ENCODE peak calls at places on chromosome 14, in four cellular contexts. J is effector memory CD4-positive, alpha-beta T cell; W is small intestine; L is fibroblast of lung. I is an unnamed sample. For H3K9me3, the result is how much of the 10 kb centered on the place peaks cover.

GRCh38 chr14:99041820-99042174 is 230.2 kb downstream of the BCL11B start:
- DNase-seq in J (no peak), W (no peak), L (no peak), I (no peak)

GRCh38 chr14:39593339-39593738 is 161.1 kb upstream of the FBXO33 start:
- DNase-seq in J (no peak), W (no peak), L (no peak), I (no peak)

GRCh38 chr14:90733139-90733808 is 83.0 kb downstream of the TTC7B start:
- DNase-seq in J (no peak), W (no peak), L (no peak), I (no peak)

GRCh38 chr14:91372680-91373495 is 44.7 kb downstream of the CCDC88C start:
- DNase-seq in J (no peak), W (no peak), L (no peak), I (no peak)

GRCh38 chr14:83638725-83639124 is 1891.2 kb upstream of the FLRT2 start:
- DNase-seq in J (no peak), W (no peak), L (no peak), I (no peak)

GRCh38 chr14:61768240-61768639 is 6.0 kb downstream of the SNAPC1 start:
- DNase-seq in J (no peak), W (no peak), L (no peak), I (no peak)

GRCh38 chr14:64926398-64926995 is 12.2 kb downstream of the CHURC1 start:
- DNase-seq in J (no peak), W (no peak), L (no peak), I (no peak)

GRCh38 chr14:50924848-50925247 is 19.4 kb downstream of the PYGL start:
- DNase-seq in J (no peak), W (no peak), L (no peak), I (no peak)

GRCh38 chr14:23047751-23048693 is 6.0 kb downstream of the PSMB11 start:
- DNase-seq in J (no peak), W (no peak), L (no peak), I (no peak)

GRCh38 chr14:58663494-58664111 is 25.8 kb downstream of the DACT1 start:
- DNase-seq in J (no peak), W (peak), L (peak), I (no peak)

GRCh38 chr14:85444685-85445084 is 85.3 kb upstream of the FLRT2 start:
- DNase-seq in J (no peak), W (no peak), L (peak), I (no peak)

GRCh38 chr14:105897725-105898113 is 371.3 kb downstream of the TMEM121 start:
- DNase-seq in J (no peak), W (no peak), L (no peak), I (no peak)
- H3K9me3 ChIP-seq in J (under half), W (under half), L (under half), I (under half)

DNA sequence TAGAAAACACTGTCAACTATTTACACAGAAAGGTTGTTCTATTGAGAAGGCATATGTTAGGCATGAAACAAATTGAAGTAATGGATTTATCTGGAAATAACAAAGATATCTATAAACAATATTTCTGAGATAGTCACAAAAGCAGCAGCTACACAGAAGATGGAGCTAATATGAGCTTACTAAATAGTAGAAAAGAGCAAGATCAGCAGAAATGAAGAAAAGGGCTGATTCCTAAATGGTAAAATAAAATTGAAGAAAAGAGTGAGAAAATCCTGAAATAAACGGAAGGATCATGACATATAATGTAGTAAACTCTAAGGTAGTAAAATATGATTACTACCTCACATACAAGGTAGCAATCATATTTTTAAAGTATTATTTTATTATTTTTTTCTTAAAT is 1263.9 kb downstream of the FSCB start:
- DNase-seq in J (no peak), W (no peak), L (no peak), I (no peak)
- H3K9me3 ChIP-seq in J (under half), W (under half), L (under half), I (under half)

GRCh38 chr14:42193426-42193766 is 586.7 kb downstream of the LRFN5 start:
- DNase-seq in J (no peak), W (no peak), L (no peak), I (no peak)

GRCh38 chr14:42190744-42191143 is 584.1 kb downstream of the LRFN5 start:
- DNase-seq in J (no peak), W (no peak), L (no peak), I (no peak)

DNA sequence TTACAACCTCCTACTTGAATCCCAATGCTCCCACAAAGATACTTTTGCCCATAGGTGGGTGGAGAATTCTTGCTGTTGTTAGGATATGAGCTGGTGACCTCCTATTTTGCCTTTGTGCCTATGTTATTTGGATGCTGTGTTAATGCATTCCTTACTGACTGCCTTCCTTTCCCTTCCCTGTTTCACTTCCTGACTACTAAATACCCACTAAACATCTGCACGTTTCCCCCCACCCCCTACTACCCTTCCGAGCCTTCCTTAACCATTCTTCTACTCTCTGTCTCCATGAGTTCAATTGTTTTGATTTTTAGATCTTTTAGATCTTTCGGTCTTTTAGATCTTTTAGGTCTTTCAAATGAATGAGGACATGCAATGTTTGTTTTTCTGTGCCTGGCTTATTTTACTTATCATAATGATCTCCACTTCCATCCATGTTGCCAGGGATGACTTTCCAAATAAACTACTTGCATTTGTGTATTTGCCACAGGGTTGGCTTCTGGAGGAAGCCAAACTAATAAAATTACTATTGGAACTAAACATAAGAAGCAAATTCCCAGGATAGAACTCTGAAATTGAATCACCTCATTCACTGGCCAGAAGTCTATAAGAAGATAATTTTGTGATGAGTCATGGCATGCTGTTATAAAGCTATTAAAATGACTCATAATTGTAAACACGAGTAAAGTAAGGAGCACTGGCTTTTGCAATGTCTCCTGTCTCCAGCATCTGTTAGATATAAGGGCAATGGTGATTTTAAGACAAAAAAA is 586.2 kb downstream of the LRFN5 start:
- DNase-seq in J (no peak), W (no peak), L (peak), I (no peak)
- H3K9me3 ChIP-seq in J (under half), W (under half), L (under half), I (under half)

DNA sequence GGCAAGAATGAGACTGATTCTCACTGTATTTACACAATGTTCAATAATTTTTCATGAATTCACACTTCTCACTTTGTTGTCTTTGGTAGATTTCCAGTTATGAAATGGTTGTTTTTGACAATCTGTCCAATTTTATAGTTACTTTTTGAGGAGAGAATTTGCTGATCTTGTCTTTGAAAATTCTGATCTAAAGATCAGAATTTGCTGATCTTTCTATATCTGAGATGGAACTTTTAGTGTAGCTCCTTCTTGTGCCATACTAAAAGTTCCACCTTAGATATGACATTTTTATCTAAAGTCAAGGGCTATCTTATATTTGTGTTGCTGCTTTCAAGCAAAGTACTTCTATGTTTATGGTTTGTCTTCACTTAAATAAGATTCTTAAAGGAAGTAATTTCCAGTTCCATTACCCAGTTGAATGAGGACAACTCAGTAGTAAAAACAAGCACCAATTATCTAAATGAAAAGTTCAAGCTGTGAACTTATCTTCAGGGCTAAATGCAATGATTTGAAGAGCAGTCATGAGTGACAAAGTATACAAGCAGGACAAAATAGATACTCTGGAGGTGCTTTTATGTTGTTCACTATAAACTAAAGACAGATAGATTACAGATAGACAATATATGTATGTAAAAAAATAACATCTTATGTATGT is 76.4 kb upstream of the FOXG1 start:
- DNase-seq in J (no peak), W (no peak), L (no peak), I (no peak)
- H3K9me3 ChIP-seq in J (under half), W (under half), L (under half), I (under half)

DNA sequence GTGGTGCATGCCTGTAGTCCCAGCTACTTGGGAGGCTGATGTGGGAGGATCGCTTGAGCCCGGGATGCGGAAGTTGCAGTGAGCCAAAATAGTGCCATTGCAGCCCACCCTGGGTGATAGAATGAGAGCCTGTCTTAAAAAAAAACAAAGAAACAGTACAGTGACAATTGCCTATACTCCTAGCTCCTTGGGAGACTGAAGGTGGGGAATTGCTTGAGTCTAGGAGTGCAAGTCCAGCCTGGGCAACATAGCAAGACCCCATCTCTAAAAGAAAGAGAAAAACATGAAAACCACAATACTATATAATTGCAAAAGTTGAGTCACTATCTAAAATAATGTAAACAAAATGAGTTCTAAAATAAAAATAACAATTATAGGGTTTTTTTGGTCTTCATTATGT is 20.0 kb downstream of the KLC1 start:
- DNase-seq in J (no peak), W (no peak), L (no peak), I (no peak)
- H3K9me3 ChIP-seq in J (under half), W (under half), L (under half), I (under half)

GRCh38 chr14:105711058-105711620 is 184.8 kb downstream of the TMEM121 start:
- DNase-seq in J (no peak), W (no peak), L (no peak), I (no peak)
- H3K9me3 ChIP-seq in J (under half), W (under half), L (under half), I (under half)

GRCh38 chr14:60651051-60651935 is 2.0 kb upstream of the SIX1 start:
- DNase-seq in J (no peak), W (no peak), L (no peak), I (no peak)
- H3K9me3 ChIP-seq in J (under half), W (under half), L (under half), I (under half)

DNA sequence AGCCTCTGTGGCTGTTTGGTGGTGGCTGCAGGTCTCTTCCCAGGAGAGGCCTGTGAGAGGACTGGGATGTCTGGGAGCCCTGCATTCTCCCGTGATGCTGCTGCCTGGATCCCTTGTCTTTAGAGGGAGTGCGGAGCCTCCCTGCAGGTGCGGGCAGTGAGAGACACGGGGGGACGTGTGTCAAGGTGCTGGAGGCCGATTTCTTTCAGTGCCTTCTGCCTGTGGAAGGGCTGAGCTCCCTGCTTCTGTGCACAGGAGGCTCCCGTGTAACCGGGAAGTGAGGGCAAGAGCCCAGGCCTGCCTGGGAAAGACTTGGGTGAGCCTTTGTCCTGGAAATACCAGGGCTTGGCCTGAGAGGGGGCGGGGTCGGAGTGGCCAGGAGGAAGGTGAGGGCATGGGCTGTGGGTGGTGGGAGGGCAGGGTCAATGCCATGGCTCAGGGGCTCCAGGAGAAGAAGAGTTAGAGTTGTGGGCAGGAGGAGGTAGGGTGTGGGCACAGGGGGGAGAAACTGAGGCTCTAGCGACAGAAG is 372.2 kb downstream of the TMEM121 start:
- DNase-seq in J (no peak), W (no peak), L (no peak), I (no peak)
- H3K9me3 ChIP-seq in J (under half), W (under half), L (under half), I (under half)